ENCODE peak calls at places on chromosome 17, in five cellular contexts. U, N, R, Q and A are unnamed samples.

GRCh38 chr17:6557040-6557438 is 684 bp upstream of the PITPNM3 start:
- DNase-seq in U (no peak), R (no peak), N (no peak), Q (no peak), A (no peak)

GRCh38 chr17:39400547-39401411 is 647 bp downstream of the FBXL20 start:
- DNase-seq in N (peak; percentile 17), Q (no peak), U (no peak), R (no peak), A (no peak)

GRCh38 chr17:64028874-64029464 is 8.5 kb upstream of the ICAM2 start:
- DNase-seq in U (peak; percentile 70), N (peak; percentile 83), R (no peak), Q (peak; percentile 61), A (peak; percentile 67)

GRCh38 chr17:39082482-39082881 is 69.0 kb downstream of the PLXDC1 start:
- DNase-seq in U (no peak), Q (no peak), R (no peak), N (no peak), A (peak; percentile 63)

GRCh38 chr17:75565066-75565465 is 22.5 kb upstream of the MYO15B start:
- DNase-seq in Q (no peak), U (no peak), N (no peak), R (no peak), A (peak; percentile 15)

GRCh38 chr17:20121359-20122235 is 112.4 kb downstream of the SPECC1 start:
- DNase-seq in Q (peak; percentile 50), U (peak; percentile 59), R (peak; percentile 23), N (peak; percentile 76), A (peak; percentile 62)

GRCh38 chr17:50297407-50297865 is 23.2 kb downstream of the TMEM92 start:
- DNase-seq in N (peak; percentile 90), Q (peak; percentile 75), R (no peak), U (peak; percentile 86), A (peak; percentile 63)

GRCh38 chr17:39816272-39816671 is 47.8 kb downstream of the IKZF3 start:
- DNase-seq in R (no peak), U (no peak), N (no peak), Q (no peak), A (no peak)

GRCh38 chr17:72359274-72359673 is 238.5 kb downstream of the SOX9 start:
- DNase-seq in Q (no peak), R (no peak), N (no peak), U (no peak), A (no peak)

GRCh38 chr17:10205549-10206185 is 7.3 kb upstream of the GAS7 start:
- DNase-seq in U (no peak), R (peak; percentile 30), Q (no peak), N (no peak), A (no peak)

GRCh38 chr17:2195729-2196128 is 107.9 kb downstream of the SMG6 start:
- DNase-seq in R (peak; percentile 73), U (no peak), Q (no peak), N (no peak), A (no peak)

GRCh38 chr17:3594056-3594810 is 15.0 kb downstream of the TRPV1 start:
- DNase-seq in U (no peak), Q (no peak), R (no peak), N (peak; percentile 67), A (peak; percentile 84)

GRCh38 chr17:67027031-67027628 is 17.2 kb upstream of the CACNG1 start:
- DNase-seq in N (no peak), Q (no peak), R (no peak), U (no peak), A (peak; percentile 17)

GRCh38 chr17:29237476-29238132 is 9.1 kb upstream of the CRYBA1 start:
- DNase-seq in N (no peak), U (no peak), Q (no peak), R (no peak), A (peak; percentile 80)

GRCh38 chr17:50337956-50338355 is 8.0 kb upstream of the XYLT2 start:
- DNase-seq in Q (no peak), R (no peak), U (no peak), N (no peak), A (peak; percentile 15)

GRCh38 chr17:39174907-39175694 is 9.1 kb upstream of the ARL5C start:
- DNase-seq in Q (peak; percentile 65), R (no peak), N (peak; percentile 93), U (peak; percentile 89), A (peak; percentile 60)

GRCh38 chr17:2053380-2054261 is 1.3 kb upstream of the HIC1 start:
- DNase-seq in Q (peak; percentile 49), U (peak; percentile 47), N (peak; percentile 68), R (no peak), A (peak; percentile 67)

GRCh38 chr17:71163121-71163812 is 957.6 kb upstream of the SOX9 start:
- DNase-seq in R (no peak), Q (no peak), N (no peak), U (no peak), A (peak; percentile 41)

GRCh38 chr17:74437702-74438101 is 5.8 kb downstream of the GPRC5C start:
- DNase-seq in N (peak; percentile 68), R (no peak), Q (no peak), U (peak; percentile 63), A (no peak)

GRCh38 chr17:75843577-75844529 is at the start of gene UNC13D:
- DNase-seq in Q (peak; percentile 76), U (peak; percentile 81), N (peak; percentile 94), R (no peak), A (no peak)

GRCh38 chr17:45792995-45793755 is 9.1 kb downstream of the CRHR1 start:
- DNase-seq in N (no peak), Q (no peak), R (no peak), U (peak; percentile 27), A (no peak)

GRCh38 chr17:39838057-39838456 is 26.1 kb downstream of the IKZF3 start:
- DNase-seq in U (no peak), R (no peak), Q (no peak), N (no peak), A (no peak)

GRCh38 chr17:73363788-73364522 is 52.2 kb upstream of the CDC42EP4 start:
- DNase-seq in U (no peak), R (no peak), N (no peak), Q (peak; percentile 49), A (no peak)

GRCh38 chr17:66353937-66354401 is 51.6 kb downstream of the PRKCA start:
- DNase-seq in N (no peak), R (no peak), U (no peak), Q (no peak), A (peak; percentile 76)

GRCh38 chr17:6161456-6161855 is 91.3 kb downstream of the WSCD1 start:
- DNase-seq in N (no peak), Q (no peak), R (no peak), U (no peak), A (no peak)

GRCh38 chr17:47287639-47288038 is 34.0 kb downstream of the ITGB3 start:
- DNase-seq in U (no peak), N (no peak), Q (no peak), R (no peak), A (no peak)

GRCh38 chr17:66976781-66977201 is 12.3 kb downstream of the CACNG4 start:
- DNase-seq in U (no peak), R (no peak), Q (no peak), N (peak; percentile 67), A (no peak)

GRCh38 chr17:68771867-68772515 is 170.8 kb upstream of the FAM20A start:
- DNase-seq in R (no peak), N (peak; percentile 52), Q (peak; percentile 71), U (peak; percentile 14), A (peak; percentile 75)

GRCh38 chr17:34565715-34566114 is 13.7 kb upstream of the TMEM132E start:
- DNase-seq in U (no peak), Q (no peak), N (no peak), R (no peak), A (no peak)

GRCh38 chr17:34568953-34569352 is 10.4 kb upstream of the TMEM132E start:
- DNase-seq in Q (no peak), N (no peak), U (no peak), R (no peak), A (no peak)

GRCh38 chr17:34567665-34568064 is 11.7 kb upstream of the TMEM132E start:
- DNase-seq in Q (peak; percentile 40), U (no peak), N (no peak), R (no peak), A (no peak)

GRCh38 chr17:34566873-34567272 is 12.5 kb upstream of the TMEM132E start:
- DNase-seq in R (no peak), N (no peak), Q (no peak), U (no peak), A (no peak)

GRCh38 chr17:34566201-34566600 is 13.2 kb upstream of the TMEM132E start:
- DNase-seq in U (no peak), Q (no peak), R (no peak), N (no peak), A (no peak)
- H3K27me3 ChIP-seq in U (no peaks in the 10 kb centered on the region), Q (no peaks in the 10 kb centered on the region), R (no peaks in the 10 kb centered on the region), N (no peaks in the 10 kb centered on the region), A (no peaks in the 10 kb centered on the region)

GRCh38 chr17:32936157-32936893 is 8.4 kb downstream of the TMEM98 start:
- DNase-seq in U (no peak), N (no peak), Q (no peak), R (no peak), A (no peak)
- TF ChIP-seq MXI1 in U (no peak), N (no peak), Q (no peak), R (no peak), A (no peak)

DNA sequence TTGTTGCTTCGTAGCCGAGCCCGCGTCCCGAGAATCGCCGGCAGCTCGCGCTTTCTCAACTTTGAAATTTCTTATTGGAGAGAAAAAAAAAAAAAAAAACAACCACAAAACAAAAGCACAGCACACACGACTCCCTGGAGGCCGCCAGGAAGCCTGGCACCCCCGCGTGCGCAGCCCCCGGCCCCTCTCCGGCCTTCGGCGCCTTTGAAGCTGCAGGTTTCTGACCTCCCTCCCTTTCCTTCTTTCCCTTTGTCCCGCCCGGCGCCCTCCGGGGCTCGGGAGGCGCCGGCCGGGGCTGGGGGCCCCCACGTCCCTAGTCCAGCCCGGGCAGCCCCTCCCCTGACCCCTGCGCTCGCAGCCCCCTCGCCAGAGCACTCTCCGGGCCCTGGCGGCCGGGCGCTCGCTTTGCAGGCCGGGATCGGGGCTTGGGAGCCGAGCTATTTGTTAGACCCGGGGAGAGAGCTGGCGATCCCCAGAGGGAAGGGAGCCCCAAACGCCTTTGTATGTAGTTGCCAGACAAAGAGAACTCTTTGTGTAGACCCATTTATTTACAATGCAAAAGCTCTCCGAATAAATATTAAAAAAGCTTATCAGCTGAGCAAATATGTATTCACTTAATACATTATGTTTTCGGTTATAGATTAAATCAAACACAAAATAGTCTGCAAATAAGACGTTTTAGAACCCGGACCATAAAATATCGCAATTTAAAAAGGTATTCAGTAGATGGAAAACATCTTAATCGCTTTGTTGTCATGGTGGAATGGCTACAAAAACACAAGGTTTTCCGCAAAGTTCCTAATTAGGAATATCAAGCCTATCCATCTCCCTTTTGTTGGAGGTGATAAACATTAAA is 2.3 kb downstream of the BAHCC1 start:
- DNase-seq in U (no peak), N (peak; percentile 88), R (no peak), Q (peak; percentile 93), A (peak; percentile 62)
- H3K27me3 ChIP-seq in U (no peaks in the 10 kb centered on the region), N (no peaks in the 10 kb centered on the region), R (peaks cover 21% of the 10 kb centered on the region), Q (peaks cover 3% of the 10 kb centered on the region), A (no peaks in the 10 kb centered on the region)

GRCh38 chr17:58377005-58377660 is 25.1 kb upstream of the SUPT4H1 start:
- DNase-seq in U (no peak), R (no peak), Q (no peak), N (no peak), A (no peak)
- TF ChIP-seq MXI1 in U (no peak), R (no peak), Q (no peak), N (no peak), A (no peak)